ENCODE peak calls at places on chromosomes 16 and 17, in five cellular contexts. O, F, L, P and E are unnamed samples.

GRCh38 chr17:66426397-66427033 is 124.1 kb downstream of the PRKCA start:
- DNase-seq in L (peak), O (peak), P (no peak), F (no peak), E (no peak)

GRCh38 chr17:81033535-81034167 is 1.3 kb upstream of the BAIAP2 start:
- DNase-seq in O (no peak), P (no peak), F (no peak), L (no peak), E (no peak)

GRCh38 chr16:58684001-58684353 is 593 bp downstream of the SLC38A7 start:
- DNase-seq in O (no peak), P (peak), F (no peak), L (no peak), E (no peak)

GRCh38 chr16:984106-984505 is 2.5 kb downstream of the SOX8 start:
- DNase-seq in L (no peak), P (no peak), O (no peak), F (no peak), E (no peak)

GRCh38 chr16:22868859-22869258 is 54.9 kb downstream of the HS3ST2 start:
- DNase-seq in F (no peak), O (no peak), P (no peak), L (no peak), E (no peak)

GRCh38 chr17:46152423-46152822 is 40.8 kb downstream of the KANSL1 start:
- DNase-seq in P (no peak), F (no peak), L (no peak), O (no peak), E (no peak)

GRCh38 chr17:77085916-77086432 is 54.8 kb upstream of the SEC14L1 start:
- DNase-seq in L (no peak), O (no peak), P (no peak), F (no peak), E (no peak)

GRCh38 chr16:87072101-87072500 is 245.1 kb downstream of the C16orf95 start:
- DNase-seq in O (no peak), F (no peak), L (no peak), P (no peak), E (no peak)

GRCh38 chr16:87431926-87432325 is 39.8 kb downstream of the MAP1LC3B start:
- DNase-seq in L (no peak), O (no peak), P (peak), F (no peak), E (no peak)

GRCh38 chr17:1009411-1010085 is 12.6 kb downstream of the TIMM22 start:
- DNase-seq in P (no peak), O (no peak), F (no peak), L (no peak), E (no peak)

GRCh38 chr17:44012874-44013273 is 1.9 kb downstream of the TMEM101 start:
- DNase-seq in O (no peak), F (no peak), L (no peak), P (no peak), E (no peak)

GRCh38 chr17:44011876-44012275 is 2.9 kb downstream of the TMEM101 start:
- DNase-seq in F (no peak), O (no peak), P (no peak), L (no peak), E (no peak)

GRCh38 chr17:44012391-44012790 is 2.4 kb downstream of the TMEM101 start:
- DNase-seq in F (no peak), L (no peak), O (no peak), P (no peak), E (no peak)

GRCh38 chr17:44008205-44008909 is 3.9 kb downstream of the NAGS start:
- DNase-seq in F (no peak), L (no peak), P (no peak), O (peak), E (peak)

GRCh38 chr17:44010966-44011647 is 3.7 kb downstream of the TMEM101 start:
- DNase-seq in P (peak), O (no peak), F (no peak), L (no peak), E (no peak)
- H3K9ac ChIP-seq in P (peak), O (no peak), F (no peak), L (no peak), E (no peak)

DNA sequence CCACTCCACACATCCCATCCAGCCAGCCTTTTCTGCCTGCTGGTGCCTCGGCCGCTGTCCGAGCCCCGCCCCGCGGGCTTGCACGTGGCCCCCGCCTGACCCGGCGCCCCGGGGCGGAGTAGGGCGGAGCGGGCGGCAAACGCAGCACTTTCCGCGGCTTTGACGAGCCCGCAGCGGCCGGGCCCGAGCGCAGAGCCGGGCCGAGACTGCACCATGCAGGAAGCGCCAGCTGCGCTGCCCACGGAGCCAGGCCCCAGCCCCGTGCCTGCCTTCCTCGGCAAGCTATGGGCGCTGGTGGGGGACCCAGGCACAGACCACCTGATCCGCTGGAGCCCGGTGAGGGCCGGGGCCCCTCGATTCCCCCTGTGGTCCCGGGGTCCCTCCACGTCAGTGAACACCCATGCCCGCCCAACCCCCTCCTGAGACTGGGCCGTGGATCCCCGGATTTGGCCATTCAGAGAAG is at the start of gene HSF4:
- DNase-seq in P (no peak), O (no peak), L (peak), F (no peak), E (peak)
- H2BK12ac ChIP-seq in P (peak), O (no peak), L (no peak), F (peak), E (peak)

GRCh38 chr16:81520560-81521135 is 76.0 kb downstream of the CMIP start:
- DNase-seq in O (no peak), L (no peak), P (no peak), F (no peak), E (no peak)
- H3K9ac ChIP-seq in O (no peak), L (no peak), P (no peak), F (no peak), E (no peak)

GRCh38 chr17:79026345-79027273 is 2.6 kb downstream of the C1QTNF1 start:
- DNase-seq in O (no peak), P (peak), F (no peak), L (peak), E (no peak)
- H2BK12ac ChIP-seq in O (no peak), P (peak), F (no peak), L (no peak), E (peak)